ENCODE peak calls at places on chromosomes 16 and 17, in four cellular contexts. J, Y, S and O are unnamed samples.

GRCh38 chr16:684067-684794 is at the start of gene JMJD8:
- DNase-seq in S (peak), J (peak), Y (peak), O (peak)

GRCh38 chr16:78676351-78676750 is 576.9 kb downstream of the WWOX start:
- DNase-seq in S (no peak), J (no peak), Y (no peak), O (no peak)

GRCh38 chr17:4594406-4595349 is 10.3 kb downstream of the SMTNL2 start:
- DNase-seq in S (peak), Y (peak), J (peak), O (no peak)

GRCh38 chr17:50362661-50363060 is 10.3 kb downstream of the MRPL27 start:
- DNase-seq in S (no peak), J (no peak), Y (no peak), O (no peak)

GRCh38 chr16:73143681-73144370 is 95.9 kb upstream of the ZFHX3 start:
- DNase-seq in J (no peak), Y (no peak), S (no peak), O (no peak)

GRCh38 chr17:9824094-9824493 is 1.6 kb upstream of the GLP2R start:
- DNase-seq in Y (no peak), J (no peak), S (no peak), O (no peak)

GRCh38 chr17:71302721-71303549 is 817.9 kb upstream of the SOX9 start:
- DNase-seq in Y (no peak), J (no peak), S (no peak), O (peak)

GRCh38 chr16:72884037-72884436 is 163.9 kb downstream of the ZFHX3 start:
- DNase-seq in J (no peak), S (no peak), Y (no peak), O (peak)

GRCh38 chr17:30550512-30551273 is 73.5 kb downstream of the GOSR1 start:
- DNase-seq in J (no peak), S (no peak), Y (peak), O (peak)

GRCh38 chr17:79666111-79666510 is 55.3 kb upstream of the RBFOX3 start:
- DNase-seq in Y (no peak), J (no peak), S (no peak), O (no peak)

GRCh38 chr17:75602644-75603043 is 15.0 kb downstream of the MYO15B start:
- DNase-seq in Y (no peak), S (no peak), J (no peak), O (no peak)

GRCh38 chr16:67647681-67648080 is 2.7 kb downstream of the CARMIL2 start:
- DNase-seq in Y (no peak), S (no peak), J (no peak), O (no peak)

GRCh38 chr17:17921192-17922082 is 50.8 kb downstream of the TOM1L2 start:
- DNase-seq in S (no peak), J (no peak), Y (peak), O (peak)

GRCh38 chr17:9443811-9444210 is 131.8 kb downstream of the STX8 start:
- DNase-seq in J (no peak), S (no peak), Y (no peak), O (no peak)

GRCh38 chr16:87817910-87818309 is 51.4 kb downstream of the SLC7A5 start:
- DNase-seq in Y (no peak), J (no peak), S (peak), O (no peak)

GRCh38 chr16:77825196-77825595 is 36.8 kb downstream of the VAT1L start:
- DNase-seq in J (no peak), S (no peak), Y (no peak), O (no peak)

GRCh38 chr16:4056161-4057105 is 59.8 kb downstream of the ADCY9 start:
- DNase-seq in J (no peak), Y (no peak), S (no peak), O (no peak)

GRCh38 chr17:14092808-14093207 is 23.5 kb downstream of the COX10 start:
- DNase-seq in J (no peak), Y (no peak), S (no peak), O (no peak)

GRCh38 chr17:5047446-5047845 is 12.2 kb upstream of the SLC52A1 start:
- DNase-seq in Y (no peak), J (no peak), S (no peak), O (no peak)

GRCh38 chr17:66625321-66625767 is 209.6 kb upstream of the CACNG5 start:
- DNase-seq in J (no peak), Y (no peak), S (no peak), O (peak)

GRCh38 chr17:39923230-39923629 is 4.2 kb downstream of the ORMDL3 start:
- DNase-seq in J (no peak), Y (no peak), S (no peak), O (no peak)

GRCh38 chr17:39925282-39926134 is 1.9 kb downstream of the ORMDL3 start:
- DNase-seq in Y (peak), J (no peak), S (peak), O (no peak)

GRCh38 chr17:39924691-39925055 is 2.7 kb downstream of the ORMDL3 start:
- DNase-seq in J (no peak), S (no peak), Y (no peak), O (no peak)

GRCh38 chr17:39922006-39922405 is 3.6 kb upstream of the GSDMB start:
- DNase-seq in S (no peak), Y (no peak), J (no peak), O (no peak)

GRCh38 chr17:39923836-39924690 is 3.3 kb downstream of the ORMDL3 start:
- DNase-seq in S (no peak), Y (peak), J (no peak), O (no peak)
- TF ChIP-seq CTCF in S (no peak), Y (no peak), J (no peak), O (no peak)

GRCh38 chr17:77717941-77718668 is 240.4 kb upstream of the TNRC6C start:
- DNase-seq in J (no peak), S (no peak), Y (no peak), O (no peak)
- TF ChIP-seq CTCF in J (no peak), S (no peak), Y (no peak), O (no peak)

GRCh38 chr16:55834044-55834443 is 1.1 kb upstream of the CES1 start:
- DNase-seq in S (no peak), J (no peak), Y (no peak), O (no peak)
- TF ChIP-seq CTCF in S (no peak), J (no peak), Y (no peak), O (no peak)

GRCh38 chr16:84423416-84423837 is 55.1 kb downstream of the ATP2C2 start:
- DNase-seq in J (no peak), Y (no peak), S (no peak), O (peak)

GRCh38 chr16:84419730-84420129 is 51.4 kb downstream of the ATP2C2 start:
- DNase-seq in S (no peak), Y (no peak), J (no peak), O (no peak)

GRCh38 chr16:84421081-84421937 is 53.0 kb downstream of the ATP2C2 start:
- DNase-seq in Y (no peak), J (no peak), S (no peak), O (no peak)

GRCh38 chr16:84418056-84418849 is 49.9 kb downstream of the ATP2C2 start:
- DNase-seq in J (no peak), S (no peak), Y (no peak), O (no peak)

DNA sequence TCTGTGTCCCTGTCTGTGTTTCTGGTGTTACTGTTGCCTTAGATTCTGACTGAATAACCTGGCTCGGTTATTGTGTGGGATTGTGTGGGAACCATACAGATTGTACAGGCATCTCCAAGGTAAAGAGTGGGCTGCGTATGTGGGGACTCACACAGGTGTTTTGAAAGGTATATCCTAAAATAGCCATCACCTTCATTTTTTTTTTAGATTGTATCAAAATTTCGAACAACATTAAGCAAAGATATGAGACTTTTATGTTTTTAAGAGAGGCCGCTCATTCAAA is 53.5 kb downstream of the ATP2C2 start:
- DNase-seq in S (no peak), Y (no peak), J (no peak), O (no peak)
- TF ChIP-seq CTCF in S (no peak), Y (no peak), J (no peak), O (no peak)

GRCh38 chr17:42405076-42405475 is 16.8 kb upstream of the STAT3 start:
- DNase-seq in Y (no peak), J (no peak), S (no peak), O (no peak)

GRCh38 chr17:42402121-42402516 is 13.9 kb upstream of the STAT3 start:
- DNase-seq in Y (no peak), S (no peak), J (no peak), O (no peak)

GRCh38 chr17:42405963-42406495 is 17.0 kb downstream of the CAVIN1 start:
- DNase-seq in S (peak), J (peak), Y (peak), O (peak)

GRCh38 chr17:42404326-42405055 is 16.2 kb upstream of the STAT3 start:
- DNase-seq in S (no peak), Y (no peak), J (no peak), O (no peak)

GRCh38 chr17:42403150-42403549 is 14.9 kb upstream of the STAT3 start:
- DNase-seq in S (peak), Y (peak), J (peak), O (no peak)
- TF ChIP-seq CTCF in S (peak), Y (peak), J (no peak), O (no peak)

GRCh38 chr16:17206712-17207111 is 264.0 kb downstream of the XYLT1 start:
- DNase-seq in S (no peak), J (no peak), Y (no peak), O (no peak)
- TF ChIP-seq CTCF in S (no peak), J (no peak), Y (no peak), O (no peak)

GRCh38 chr17:82351254-82351712 is 7.8 kb upstream of the TEX19 start:
- DNase-seq in S (no peak), Y (no peak), J (no peak), O (no peak)

GRCh38 chr17:82351713-82352488 is 7.1 kb upstream of the TEX19 start:
- DNase-seq in J (peak), S (peak), Y (peak), O (peak)

GRCh38 chr17:82349287-82349701 is 9.8 kb upstream of the TEX19 start:
- DNase-seq in J (no peak), S (no peak), Y (no peak), O (no peak)

GRCh38 chr17:82348866-82349265 is 10.2 kb upstream of the TEX19 start:
- DNase-seq in Y (no peak), J (no peak), S (no peak), O (no peak)

DNA sequence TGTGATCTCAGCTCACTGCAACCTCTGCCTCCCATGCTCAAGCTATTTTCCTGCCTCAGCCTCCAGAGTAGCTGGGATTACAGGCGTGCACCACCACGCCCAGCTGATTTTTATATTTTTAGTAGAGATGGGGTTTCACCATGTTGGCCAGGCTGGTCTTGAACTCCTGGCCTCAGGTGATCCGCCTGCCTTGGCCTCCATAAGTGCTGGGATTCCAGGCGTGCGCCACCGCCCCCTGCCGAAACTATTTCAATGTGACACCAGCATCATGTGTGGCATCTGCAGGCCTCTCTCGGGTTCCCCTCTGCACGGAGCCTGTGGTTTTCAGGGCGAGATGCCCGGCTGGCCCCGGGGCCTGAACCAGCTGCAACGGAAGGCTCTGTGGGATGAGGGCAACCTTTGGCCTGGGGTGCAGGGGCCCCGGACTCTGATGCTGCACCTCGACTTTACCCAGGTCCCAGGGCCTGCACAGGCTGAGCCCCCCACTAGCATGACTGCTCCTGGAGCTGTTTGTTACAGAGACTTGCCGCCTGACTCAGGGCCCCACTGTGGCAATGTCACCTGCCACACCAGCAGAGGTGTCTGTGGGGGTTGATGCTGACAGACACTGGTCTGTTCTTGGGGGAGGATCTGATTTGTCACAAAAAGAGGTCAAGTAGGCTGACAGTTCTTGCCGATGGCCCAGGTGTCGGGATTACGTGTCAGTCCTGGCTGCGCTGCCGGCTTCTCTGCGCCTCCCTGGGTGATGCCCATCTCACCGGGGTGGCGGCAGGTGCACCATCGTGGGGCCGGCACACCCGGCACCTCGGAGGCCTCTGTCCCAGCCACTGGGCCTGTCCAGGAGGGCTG is 8.6 kb upstream of the TEX19 start:
- DNase-seq in Y (no peak), J (no peak), S (peak), O (peak)
- TF ChIP-seq CTCF in Y (no peak), J (peak), S (no peak), O (no peak)

GRCh38 chr16:1791256-1791942 is 2.1 kb downstream of the IGFALS start:
- DNase-seq in J (no peak), Y (no peak), S (no peak), O (no peak)
- TF ChIP-seq CTCF in J (no peak), Y (no peak), S (no peak), O (no peak)